ENCODE peak calls at places on chromosomes 13 and 19, in seven cellular contexts. U is left lung, D is GM23338, W is pancreas, G is NT2/D1, T is colonic mucosa, R is lower lobe of right lung. Z is an unnamed sample. For H3K4me1, the result is how much of the 10 kb centered on the place peaks cover.

GRCh38 chr19:10617409-10618121 is 7.8 kb upstream of the SLC44A2 start:
- DNase-seq in U (no peak), D (no peak), W (no peak), G (no peak), T (no peak), R (no peak), Z (peak)

GRCh38 chr19:7968796-7969559 is 25.5 kb upstream of the TIMM44 start:
- DNase-seq in U (peak), D (no peak), W (peak), G (no peak), T (no peak), R (no peak), Z (no peak)

GRCh38 chr13:35478384-35479222 is 2.1 kb upstream of the MAB21L1 start:
- DNase-seq in U (peak), D (peak), W (peak), G (no peak), T (no peak), R (no peak), Z (peak)

GRCh38 chr13:110127986-110128511 is 178.9 kb downstream of the COL4A1 start:
- DNase-seq in U (no peak), D (no peak), W (no peak), G (no peak), T (no peak), R (no peak), Z (peak)

GRCh38 chr13:79128158-79128557 is 277.9 kb downstream of the RBM26 start:
- DNase-seq in U (no peak), D (no peak), W (no peak), G (no peak), T (no peak), R (no peak), Z (peak)

GRCh38 chr19:32870981-32871451 is 1.4 kb upstream of the SLC7A9 start:
- DNase-seq in U (no peak), D (no peak), W (no peak), G (no peak), T (no peak), R (no peak), Z (no peak)

GRCh38 chr19:13262450-13262849 is 112.2 kb downstream of the IER2 start:
- DNase-seq in U (no peak), D (peak), W (no peak), G (no peak), T (no peak), R (no peak), Z (peak)

GRCh38 chr13:72638059-72638815 is 89.2 kb downstream of the MZT1 start:
- DNase-seq in U (no peak), D (peak), W (no peak), G (no peak), T (no peak), R (no peak), Z (no peak)

GRCh38 chr19:4624733-4625362 is 14.5 kb upstream of the TNFAIP8L1 start:
- DNase-seq in U (no peak), D (peak), W (no peak), G (peak), T (no peak), R (no peak), Z (no peak)

GRCh38 chr13:45102136-45102802 is 18.0 kb upstream of the GTF2F2 start:
- DNase-seq in U (no peak), D (no peak), W (no peak), G (no peak), T (no peak), R (no peak), Z (peak)

GRCh38 chr19:8145969-8146368 is 3.4 kb downstream of the FBN3 start:
- DNase-seq in U (peak), D (peak), W (peak), G (no peak), T (no peak), R (no peak), Z (no peak)

GRCh38 chr13:83895994-83896580 is 13.8 kb upstream of the SLITRK1 start:
- DNase-seq in U (no peak), D (no peak), W (no peak), G (no peak), T (no peak), R (no peak), Z (no peak)

GRCh38 chr13:64154514-64154913 is 2738.9 kb upstream of the PCDH20 start:
- DNase-seq in U (no peak), D (peak), W (no peak), G (no peak), T (no peak), R (no peak), Z (peak)

GRCh38 chr13:51603716-51604115 is 19.5 kb downstream of the WDFY2 start:
- DNase-seq in U (no peak), D (no peak), W (no peak), G (no peak), T (no peak), R (no peak), Z (no peak)

GRCh38 chr13:99751517-99752199 is 219.9 kb downstream of the ZIC5 start:
- DNase-seq in U (no peak), D (no peak), W (no peak), G (no peak), T (peak), R (no peak), Z (no peak)

GRCh38 chr13:29621401-29621800 is 25.9 kb upstream of the SLC7A1 start:
- DNase-seq in U (no peak), D (no peak), W (no peak), G (no peak), T (no peak), R (no peak), Z (peak)

GRCh38 chr19:10915511-10916091 is 12.8 kb downstream of the YIPF2 start:
- DNase-seq in U (no peak), D (no peak), W (peak), G (no peak), T (no peak), R (no peak), Z (peak)

GRCh38 chr19:39341122-39341719 is 1.0 kb upstream of the SAMD4B start:
- DNase-seq in U (peak), D (peak), W (no peak), G (peak), T (peak), R (peak), Z (peak)

GRCh38 chr13:110318920-110319319 is 11.8 kb downstream of the COL4A2 start:
- DNase-seq in U (no peak), D (no peak), W (no peak), G (no peak), T (no peak), R (no peak), Z (no peak)

GRCh38 chr19:1690570-1691307 is 38.3 kb upstream of the TCF3 start:
- DNase-seq in U (no peak), D (peak), W (no peak), G (peak), T (peak), R (peak), Z (peak)

GRCh38 chr19:58483776-58484175 is 7.6 kb downstream of the ZNF446 start:
- DNase-seq in U (no peak), D (no peak), W (no peak), G (no peak), T (no peak), R (no peak), Z (no peak)

GRCh38 chr19:52600639-52601024 is 30.5 kb downstream of the ZNF701 start:
- DNase-seq in U (peak), D (peak), W (peak), G (peak), T (peak), R (peak), Z (no peak)

GRCh38 chr13:45995245-45995644 is 57.3 kb downstream of the ZC3H13 start:
- DNase-seq in U (no peak), D (no peak), W (no peak), G (no peak), T (no peak), R (no peak), Z (no peak)

GRCh38 chr13:109610517-109610916 is 175.9 kb downstream of the IRS2 start:
- DNase-seq in U (peak), D (peak), W (peak), G (no peak), T (peak), R (peak), Z (no peak)

GRCh38 chr13:46119883-46120614 is 15.2 kb upstream of the CPB2 start:
- DNase-seq in U (no peak), D (no peak), W (no peak), G (peak), T (no peak), R (no peak), Z (peak)

GRCh38 chr19:16002380-16002779 is 53.6 kb downstream of the OR10H4 start:
- DNase-seq in U (no peak), D (no peak), W (no peak), G (no peak), T (no peak), R (no peak), Z (no peak)

GRCh38 chr13:108755084-108755483 is 125.7 kb downstream of the MYO16 start:
- DNase-seq in U (no peak), D (no peak), W (no peak), G (no peak), T (no peak), R (no peak), Z (no peak)

GRCh38 chr13:66578305-66578704 is 651.8 kb downstream of the PCDH9 start:
- DNase-seq in U (no peak), D (no peak), W (no peak), G (no peak), T (no peak), R (no peak), Z (no peak)
- H3K4me3 ChIP-seq in U (no peak), D (no peak), W (no peak), G (no peak), T (no peak), R (no peak), Z (no peak)

GRCh38 chr13:66210677-66211076 is 1019.5 kb downstream of the PCDH9 start:
- DNase-seq in U (no peak), D (no peak), W (no peak), G (no peak), T (no peak), R (no peak), Z (peak)
- H3K4me1 ChIP-seq in U (under half), D (under half), W (under half), G (under half), T (under half), R (under half), Z (under half)

GRCh38 chr13:57604442-57604841 is 27.1 kb upstream of the PCDH17 start:
- DNase-seq in U (no peak), D (no peak), W (no peak), G (no peak), T (no peak), R (no peak), Z (no peak)
- H3K4me3 ChIP-seq in U (no peak), D (peak), W (no peak), G (no peak), T (no peak), R (no peak), Z (no peak)

GRCh38 chr19:41548954-41549688 is 26.8 kb upstream of the CEACAM21 start:
- DNase-seq in U (no peak), D (peak), W (no peak), G (peak), T (no peak), R (no peak), Z (no peak)
- H3K4me1 ChIP-seq in U (half or more), D (under half), W (under half), G (under half), T (under half), R (under half), Z (under half)

GRCh38 chr19:35712910-35713845 is 4.6 kb upstream of the KMT2B start:
- DNase-seq in U (no peak), D (peak), W (no peak), G (no peak), T (no peak), R (no peak), Z (no peak)
- H3K4me3 ChIP-seq in U (no peak), D (no peak), W (no peak), G (no peak), T (no peak), R (no peak), Z (no peak)

DNA sequence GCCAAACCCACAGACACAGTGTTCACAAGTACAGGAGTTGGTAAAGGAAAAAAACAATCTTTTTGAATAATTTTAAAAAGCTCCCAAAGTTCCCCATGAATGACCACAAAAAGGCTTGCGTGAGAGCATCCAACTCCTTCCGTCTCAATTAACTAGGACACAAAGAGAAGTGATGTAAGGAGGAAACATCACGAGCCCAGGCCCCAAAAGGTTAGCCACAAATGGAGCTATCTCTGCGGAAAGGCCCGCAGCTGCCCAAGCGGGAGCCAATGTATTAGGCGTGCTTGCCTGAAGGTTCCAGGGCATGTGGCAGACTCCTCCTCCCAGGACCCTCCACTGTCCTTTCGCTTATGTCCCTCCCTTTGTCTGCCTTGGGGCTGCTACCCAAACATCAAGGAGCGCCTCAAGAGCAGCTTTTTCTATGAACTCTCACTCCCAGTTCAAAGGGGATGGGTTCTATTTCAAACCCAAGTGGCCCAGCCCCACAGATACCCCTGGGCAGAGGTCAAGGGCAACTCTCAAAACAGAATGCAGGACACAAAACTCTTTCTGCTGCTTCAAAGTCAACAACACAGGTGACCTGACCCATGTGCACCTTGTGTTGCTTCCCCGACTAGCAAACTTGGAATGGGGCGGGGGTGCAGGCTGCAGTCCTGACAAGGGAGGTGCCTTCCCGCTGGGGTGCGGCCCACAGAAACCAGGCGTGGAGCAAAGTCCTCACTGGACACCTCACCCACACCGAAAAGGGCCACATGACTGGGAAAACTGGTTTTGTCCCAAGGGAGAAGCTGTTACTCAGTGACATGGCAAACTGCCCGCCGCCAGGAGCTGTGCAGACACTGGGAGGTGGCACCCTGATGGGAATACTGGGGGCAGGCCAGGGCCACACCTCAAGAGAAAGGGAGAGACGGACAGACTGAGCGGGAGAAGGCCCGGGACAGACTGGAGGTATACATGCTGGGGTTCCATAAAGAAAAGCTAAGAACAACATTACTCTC is 17.6 kb downstream of the ZC3H4 start:
- DNase-seq in U (peak), D (peak), W (peak), G (no peak), T (peak), R (peak), Z (no peak)
- H3K4me1 ChIP-seq in U (half or more), D (under half), W (under half), G (under half), T (under half), R (half or more), Z (under half)

GRCh38 chr19:56105090-56105701 is 15.9 kb downstream of the ZNF787 start:
- DNase-seq in U (peak), D (peak), W (peak), G (no peak), T (peak), R (peak), Z (no peak)
- H3K4me3 ChIP-seq in U (no peak), D (no peak), W (no peak), G (no peak), T (peak), R (peak), Z (peak)

DNA sequence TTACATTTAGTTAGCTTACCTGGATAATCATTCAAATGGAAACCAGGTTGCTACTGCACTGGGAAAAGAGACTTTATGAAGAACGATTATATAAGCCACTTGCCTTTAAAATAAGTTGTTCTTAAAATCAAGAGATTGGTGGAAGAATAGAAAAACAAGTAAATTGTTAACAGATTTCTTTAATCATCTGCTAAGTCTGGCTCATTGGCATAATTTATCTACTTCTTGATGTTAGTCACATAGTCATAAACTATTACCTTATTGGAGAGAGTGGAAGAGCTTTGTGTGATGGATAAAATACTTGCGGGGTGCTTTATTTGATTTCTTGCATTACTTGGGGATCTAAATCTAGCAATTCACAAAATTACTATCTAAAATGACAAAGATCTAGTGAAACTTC is 6.8 kb downstream of the LSM14A start:
- DNase-seq in U (no peak), D (no peak), W (no peak), G (no peak), T (no peak), R (no peak), Z (no peak)
- H3K4me1 ChIP-seq in U (half or more), D (under half), W (half or more), G (under half), T (under half), R (half or more), Z (half or more)

DNA sequence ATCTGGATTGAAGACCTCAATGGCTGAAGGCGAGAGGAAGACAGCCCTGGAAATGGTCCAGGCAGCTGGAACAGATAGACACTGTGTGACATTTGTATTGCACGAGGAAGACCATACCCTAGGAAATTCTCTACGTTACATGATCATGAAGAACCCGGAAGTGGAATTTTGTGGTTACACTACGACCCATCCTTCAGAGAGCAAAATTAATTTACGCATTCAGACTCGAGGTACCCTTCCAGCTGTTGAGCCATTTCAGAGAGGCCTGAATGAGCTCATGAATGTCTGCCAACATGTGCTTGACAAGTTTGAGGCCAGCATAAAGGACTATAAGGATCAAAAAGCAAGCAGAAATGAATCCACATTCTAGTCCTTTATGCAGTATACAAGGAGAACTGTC is 1.2 kb downstream of the POLR1D start:
- DNase-seq in U (no peak), D (no peak), W (no peak), G (no peak), T (no peak), R (no peak), Z (no peak)
- H3K4me3 ChIP-seq in U (no peak), D (peak), W (peak), G (no peak), T (peak), R (peak), Z (peak)

GRCh38 chr19:45417151-45417550 is 6.6 kb downstream of the ERCC1 start:
- DNase-seq in U (no peak), D (no peak), W (no peak), G (no peak), T (no peak), R (no peak), Z (no peak)
- H3K4me1 ChIP-seq in U (under half), D (under half), W (under half), G (under half), T (under half), R (under half), Z (under half)